ENCODE peak calls at places on chromosomes 4 and X, in four cellular contexts. B, Z, U and S are unnamed samples.
A peak's percentile ranks its signal among the peaks of the same experiment; 100 is the strongest.

GRCh38 chr4:11954093-11954492 is 525.4 kb upstream of the HS3ST1 start:
- DNase-seq in B (no peak), Z (no peak), U (no peak), S (no peak)

GRCh38 chr4:77665381-77666069 is 59.9 kb downstream of the CXCL13 start:
- DNase-seq in B (no peak), Z (no peak), U (no peak), S (no peak)

GRCh38 chr4:140811429-140811828 is 55.2 kb upstream of the TBC1D9 start:
- DNase-seq in B (no peak), Z (no peak), U (no peak), S (no peak)

GRCh38 chrX:129737921-129738320 is 858 bp upstream of the XPNPEP2 start:
- DNase-seq in B (no peak), Z (no peak), U (no peak), S (no peak)

GRCh38 chr4:112516401-112517066 is 554 bp upstream of the NEUROG2 start:
- DNase-seq in B (no peak), Z (peak; percentile 79), U (no peak), S (no peak)

GRCh38 chrX:24426340-24426913 is 38.7 kb upstream of the PDK3 start:
- DNase-seq in B (no peak), Z (no peak), U (no peak), S (no peak)

GRCh38 chrX:115504167-115504566 is 56.8 kb upstream of the PLS3 start:
- DNase-seq in B (no peak), Z (no peak), U (no peak), S (no peak)

GRCh38 chr4:8351931-8352367 is 82.4 kb downstream of the HTRA3 start:
- DNase-seq in B (peak; percentile 17), Z (peak; percentile 42), U (no peak), S (no peak)

GRCh38 chr4:55733874-55734437 is 85.6 kb upstream of the EXOC1L start:
- DNase-seq in B (no peak), Z (peak; percentile 79), U (no peak), S (peak; percentile 14)

GRCh38 chrX:69424161-69424560 is 80.0 kb upstream of the NALF2 start:
- DNase-seq in B (no peak), Z (no peak), U (no peak), S (no peak)

GRCh38 chr4:173237722-173238121 is 69.1 kb downstream of the GALNT7 start:
- DNase-seq in B (no peak), Z (no peak), U (no peak), S (no peak)

GRCh38 chr4:184039963-184040383 is 134.9 kb downstream of the STOX2 start:
- DNase-seq in B (no peak), Z (peak; percentile 51), U (no peak), S (no peak)

GRCh38 chr4:79757580-79757979 is 315.4 kb downstream of the ANTXR2 start:
- DNase-seq in B (no peak), Z (no peak), U (no peak), S (no peak)

GRCh38 chrX:101393530-101394305 is 2.9 kb downstream of the RPL36A start:
- DNase-seq in B (no peak), Z (no peak), U (no peak), S (no peak)

GRCh38 chr4:176885224-176885623 is 92.5 kb upstream of the VEGFC start:
- DNase-seq in B (no peak), Z (no peak), U (no peak), S (no peak)

GRCh38 chrX:56800801-56801200 is 71.8 kb downstream of the NBDY start:
- DNase-seq in B (no peak), Z (no peak), U (peak; percentile 55), S (no peak)

GRCh38 chrX:17443546-17443945 is 68.5 kb downstream of the NHS start:
- DNase-seq in B (no peak), Z (no peak), U (no peak), S (no peak)

GRCh38 chr4:173547889-173548288 is 17.9 kb upstream of the HAND2 start:
- DNase-seq in B (no peak), Z (no peak), U (no peak), S (no peak)

GRCh38 chr4:127249767-127250108 is 383.0 kb upstream of the INTU start:
- DNase-seq in B (no peak), Z (no peak), U (no peak), S (no peak)

GRCh38 chr4:153763404-153763803 is 3.6 kb upstream of the RNF175 start:
- DNase-seq in B (no peak), Z (no peak), U (no peak), S (no peak)

GRCh38 chr4:34720563-34720962 is 1523.8 kb downstream of the ARAP2 start:
- DNase-seq in B (no peak), Z (no peak), U (no peak), S (peak; percentile 74)

GRCh38 chr4:109440948-109441347 is 7.3 kb downstream of the SEC24B start:
- DNase-seq in B (no peak), Z (no peak), U (no peak), S (no peak)

GRCh38 chr4:46937493-46937892 is 28.4 kb upstream of the COX7B2 start:
- DNase-seq in B (no peak), Z (no peak), U (no peak), S (no peak)

GRCh38 chr4:110620352-110621327 is 2.2 kb downstream of the PITX2 start:
- DNase-seq in B (no peak), Z (peak; percentile 77), U (no peak), S (no peak)

GRCh38 chr4:164251257-164251656 is 502.7 kb upstream of the SMIM31 start:
- DNase-seq in B (no peak), Z (no peak), U (no peak), S (no peak)

GRCh38 chrX:31499120-31499519 is 427.3 kb upstream of the FTHL17 start:
- DNase-seq in B (no peak), Z (no peak), U (no peak), S (peak; percentile 20)

GRCh38 chr4:80125252-80126177 is 52.5 kb upstream of the ANTXR2 start:
- DNase-seq in B (no peak), Z (no peak), U (peak; percentile 36), S (peak; percentile 16)

GRCh38 chr4:152909901-152910300 is 26.2 kb upstream of the FHDC1 start:
- DNase-seq in B (no peak), Z (no peak), U (no peak), S (no peak)

GRCh38 chrX:51461053-51462050 is 35.0 kb downstream of the NUDT11 start:
- DNase-seq in B (no peak), Z (no peak), U (no peak), S (no peak)

GRCh38 chrX:71144651-71145050 is at the start of gene NLGN3:
- DNase-seq in B (peak; percentile 49), Z (no peak), U (no peak), S (no peak)

GRCh38 chrX:136480383-136480782 is 7.4 kb upstream of the BRS3 start:
- DNase-seq in B (no peak), Z (no peak), U (no peak), S (no peak)

GRCh38 chrX:819684-820083 is 189.1 kb downstream of the SHOX start:
- DNase-seq in B (no peak), Z (no peak), U (no peak), S (no peak)

GRCh38 chr4:3111461-3111860 is 37.0 kb downstream of the HTT start:
- DNase-seq in B (no peak), Z (no peak), U (no peak), S (no peak)

GRCh38 chr4:61374612-61374920 is 174.4 kb downstream of the ADGRL3 start:
- DNase-seq in B (no peak), Z (no peak), U (no peak), S (no peak)